ENCODE peak calls at places on chromosomes 5 and 9, in four cellular contexts. P, L, O and R are unnamed samples.

GRCh38 chr5:172454355-172455086 is at the start of gene SH3PXD2B:
- DNase-seq in P (peak), L (peak), O (peak), R (peak)

GRCh38 chr5:145887217-145887616 is 14.4 kb upstream of the GRXCR2 start:
- DNase-seq in P (peak), L (no peak), O (no peak), R (no peak)

GRCh38 chr5:132065351-132065937 is 5.0 kb downstream of the IL3 start:
- DNase-seq in P (peak), L (peak), O (peak), R (peak)

GRCh38 chr5:122156724-122157325 is 27.5 kb downstream of the ZNF474 start:
- DNase-seq in P (peak), L (no peak), O (peak), R (no peak)

GRCh38 chr5:61969761-61970160 is 336.2 kb upstream of the KIF2A start:
- DNase-seq in P (no peak), L (no peak), O (no peak), R (no peak)

GRCh38 chr9:114072181-114073140 is 5.6 kb downstream of the AMBP start:
- DNase-seq in P (no peak), L (no peak), O (no peak), R (no peak)

GRCh38 chr5:59620535-59621212 is 272.9 kb downstream of the PDE4D start:
- DNase-seq in P (no peak), L (no peak), O (no peak), R (no peak)

GRCh38 chr5:36156619-36157018 is 4.7 kb downstream of the SKP2 start:
- DNase-seq in P (peak), L (no peak), O (no peak), R (no peak)

GRCh38 chr5:10056228-10056760 is 193.4 kb downstream of the ATPSCKMT start:
- DNase-seq in P (no peak), L (no peak), O (no peak), R (no peak)

GRCh38 chr5:194102-194501 is 2.8 kb downstream of the LRRC14B start:
- DNase-seq in P (no peak), L (no peak), O (no peak), R (no peak)

GRCh38 chr9:98215266-98215665 is 22.8 kb upstream of the CORO2A start:
- DNase-seq in P (no peak), L (no peak), O (no peak), R (no peak)

GRCh38 chr5:123261752-123262151 is 161.5 kb downstream of the CEP120 start:
- DNase-seq in P (no peak), L (no peak), O (no peak), R (no peak)

GRCh38 chr5:53333160-53333559 is 147.3 kb upstream of the FST start:
- DNase-seq in P (no peak), L (no peak), O (no peak), R (no peak)

GRCh38 chr5:56023296-56023695 is 28.5 kb upstream of the IL6ST start:
- DNase-seq in P (no peak), L (no peak), O (no peak), R (no peak)

GRCh38 chr5:91194861-91195460 is 188.2 kb downstream of the ARRDC3 start:
- DNase-seq in P (no peak), L (no peak), O (no peak), R (no peak)

GRCh38 chr5:110096419-110096818 is 406.7 kb downstream of the MAN2A1 start:
- DNase-seq in P (no peak), L (no peak), O (no peak), R (no peak)

GRCh38 chr9:72951520-72952393 is 1.1 kb downstream of the ALDH1A1 start:
- DNase-seq in P (no peak), L (no peak), O (no peak), R (no peak)

GRCh38 chr9:94056442-94056974 is 27.8 kb upstream of the PTPDC1 start:
- DNase-seq in P (no peak), L (no peak), O (no peak), R (no peak)

GRCh38 chr9:137084526-137084925 is 2.3 kb upstream of the MAN1B1 start:
- DNase-seq in P (no peak), L (no peak), O (no peak), R (no peak)

GRCh38 chr9:101449071-101449721 is 13.6 kb upstream of the ALDOB start:
- DNase-seq in P (no peak), L (peak), O (peak), R (peak)

GRCh38 chr9:23412458-23412857 is 413.6 kb downstream of the ELAVL2 start:
- DNase-seq in P (no peak), L (no peak), O (no peak), R (no peak)

GRCh38 chr9:130578865-130579737 is at the start of gene FUBP3:
- DNase-seq in P (peak), L (peak), O (peak), R (peak)

GRCh38 chr9:108953983-108954574 is 19.9 kb downstream of the ABITRAM start:
- DNase-seq in P (peak), L (no peak), O (peak), R (peak)

GRCh38 chr9:114214181-114214580 is 58.8 kb downstream of the COL27A1 start:
- DNase-seq in P (no peak), L (no peak), O (no peak), R (no peak)

GRCh38 chr9:2740616-2741015 is 23.3 kb downstream of the KCNV2 start:
- DNase-seq in P (no peak), L (no peak), O (no peak), R (no peak)

GRCh38 chr9:108182950-108183381 is 672.8 kb downstream of the ACTL7B start:
- DNase-seq in P (no peak), L (no peak), O (no peak), R (no peak)

GRCh38 chr9:78620303-78620702 is 323.4 kb downstream of the PSAT1 start:
- DNase-seq in P (no peak), L (no peak), O (no peak), R (no peak)

GRCh38 chr9:99576002-99576401 is 245.7 kb upstream of the NR4A3 start:
- DNase-seq in P (peak), L (peak), O (no peak), R (peak)

GRCh38 chr9:121844090-121844489 is 192.7 kb downstream of the DAB2IP start:
- DNase-seq in P (no peak), L (no peak), O (no peak), R (no peak)

GRCh38 chr9:87872079-87872624 is 10.5 kb upstream of the SPATA31E1 start:
- DNase-seq in P (no peak), L (no peak), O (peak), R (no peak)

GRCh38 chr9:126650830-126651341 is 37.2 kb downstream of the LMX1B start:
- DNase-seq in P (no peak), L (no peak), O (no peak), R (no peak)

GRCh38 chr5:138874241-138874640 is 894 bp downstream of the LRRTM2 start:
- DNase-seq in P (no peak), L (no peak), O (peak), R (no peak)

GRCh38 chr5:71757590-71758543 is 38.8 kb downstream of the CARTPT start:
- DNase-seq in P (peak), L (peak), O (peak), R (peak)

GRCh38 chr5:122259995-122260394 is 52.0 kb upstream of the SNCAIP start:
- DNase-seq in P (peak), L (no peak), O (no peak), R (no peak)

DNA sequence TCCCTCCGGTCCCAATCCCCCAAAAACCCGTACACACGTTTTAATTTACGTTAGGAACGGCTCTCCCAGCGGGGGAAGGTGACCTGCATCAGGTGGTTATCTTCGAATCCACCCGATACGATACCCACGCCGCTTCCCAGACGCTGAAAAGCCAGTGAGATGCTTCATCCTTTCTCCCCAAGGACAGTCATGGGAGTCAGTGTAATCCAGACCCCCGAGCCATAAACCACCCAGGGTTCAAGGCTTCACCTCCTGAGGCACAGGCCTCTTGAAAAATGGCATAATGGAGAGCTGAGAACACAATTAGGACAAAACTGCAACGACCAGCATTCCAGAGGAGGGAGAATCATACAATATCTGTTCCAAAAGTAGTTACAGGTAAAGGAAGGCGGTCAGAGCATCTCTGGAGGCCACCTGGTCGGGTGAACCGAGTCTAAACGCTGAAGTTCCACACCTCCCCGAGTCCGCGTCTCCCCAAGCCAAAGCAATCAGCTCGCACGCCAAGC is 841 bp downstream of the FAM169A start:
- DNase-seq in P (no peak), L (no peak), O (peak), R (no peak)
- TF ChIP-seq FOXJ3 in P (no peak), L (no peak), O (no peak), R (no peak)

GRCh38 chr5:74594172-74595040 is 46.1 kb downstream of the ENC1 start:
- DNase-seq in P (no peak), L (no peak), O (no peak), R (peak)
- TF ChIP-seq FOXJ3 in P (no peak), L (no peak), O (no peak), R (no peak)

GRCh38 chr5:150641006-150641570 is 628 bp downstream of the SYNPO start:
- DNase-seq in P (peak), L (no peak), O (no peak), R (no peak)
- TF ChIP-seq FOXJ3 in P (no peak), L (no peak), O (no peak), R (no peak)

GRCh38 chr9:127873223-127873691 is 4.2 kb downstream of the AK1 start:
- DNase-seq in P (no peak), L (no peak), O (peak), R (no peak)
- TF ChIP-seq FOXJ3 in P (no peak), L (no peak), O (no peak), R (no peak)

GRCh38 chr9:5868235-5868634 is 22.5 kb upstream of the MLANA start:
- DNase-seq in P (no peak), L (no peak), O (no peak), R (no peak)
- TF ChIP-seq FOXJ3 in P (no peak), L (no peak), O (no peak), R (no peak)

GRCh38 chr5:180313677-180314076 is 21.8 kb upstream of the MAPK9 start:
- DNase-seq in P (peak), L (peak), O (peak), R (peak)
- TF ChIP-seq FOXJ3 in P (no peak), L (no peak), O (no peak), R (no peak)